ENCODE peak calls at places on chromosomes 4 and X, in ten cellular contexts. Q is NB4, J is upper lobe of left lung, Z is breast epithelium, R is ovary, A is adrenal gland, F is H54, N is GM12892, P is sigmoid colon, C is stomach. D is an unnamed sample.

GRCh38 chrX:107154787-107155620 is 36.4 kb upstream of the RBM41 start:
- DNase-seq in Q (peak), J (no peak), Z (no peak), R (no peak), A (no peak), F (no peak), N (no peak), P (no peak), C (no peak), D (peak)

GRCh38 chrX:50712777-50713176 is 101.2 kb downstream of the SHROOM4 start:
- DNase-seq in Q (no peak), J (no peak), Z (no peak), R (no peak), A (no peak), F (no peak), N (no peak), P (no peak), C (no peak), D (no peak)

GRCh38 chr4:40622913-40623312 is 6.8 kb downstream of the RBM47 start:
- DNase-seq in Q (no peak), J (no peak), Z (no peak), R (no peak), A (no peak), F (no peak), N (no peak), P (no peak), C (peak), D (no peak)

GRCh38 chr4:27276322-27277073 is 415.9 kb downstream of the STIM2 start:
- DNase-seq in Q (no peak), J (no peak), Z (no peak), R (no peak), A (no peak), F (no peak), N (no peak), P (no peak), C (no peak), D (no peak)

GRCh38 chr4:170374770-170375169 is 285.0 kb upstream of the AADAT start:
- DNase-seq in Q (peak), J (no peak), Z (no peak), R (no peak), A (no peak), F (peak), N (peak), P (no peak), C (no peak), D (peak)

GRCh38 chr4:73648478-73648877 is 28.2 kb upstream of the RASSF6 start:
- DNase-seq in Q (no peak), J (no peak), Z (no peak), R (no peak), A (no peak), F (no peak), N (no peak), P (no peak), C (no peak), D (no peak)

GRCh38 chrX:72080150-72080549 is 51.6 kb downstream of the RTL5 start:
- DNase-seq in Q (peak), J (no peak), Z (no peak), R (no peak), A (no peak), F (no peak), N (no peak), P (no peak), C (no peak), D (no peak)

GRCh38 chr4:110197421-110198398 is 705 bp downstream of the ELOVL6 start:
- DNase-seq in Q (peak), J (peak), Z (no peak), R (peak), A (peak), F (peak), N (peak), P (peak), C (no peak), D (peak)

GRCh38 chr4:176780995-176781738 is 11.6 kb downstream of the VEGFC start:
- DNase-seq in Q (no peak), J (no peak), Z (no peak), R (no peak), A (no peak), F (no peak), N (no peak), P (no peak), C (no peak), D (no peak)

GRCh38 chrX:134240209-134240608 is 3.2 kb downstream of the CCDC160 start:
- DNase-seq in Q (no peak), J (no peak), Z (no peak), R (no peak), A (no peak), F (no peak), N (no peak), P (no peak), C (no peak), D (no peak)

GRCh38 chrX:56068274-56068758 is 163.8 kb upstream of the KLF8 start:
- DNase-seq in Q (no peak), J (no peak), Z (no peak), R (no peak), A (no peak), F (no peak), N (no peak), P (no peak), C (no peak), D (no peak)

GRCh38 chr4:10028910-10029309 is 7.6 kb upstream of the SLC2A9 start:
- DNase-seq in Q (no peak), J (no peak), Z (no peak), R (no peak), A (peak), F (no peak), N (no peak), P (no peak), C (no peak), D (no peak)

GRCh38 chr4:14906805-14907204 is 95.5 kb upstream of the CPEB2 start:
- DNase-seq in Q (peak), J (no peak), Z (no peak), R (no peak), A (no peak), F (no peak), N (no peak), P (no peak), C (no peak), D (no peak)

GRCh38 chrX:111410451-111410850 is 1.5 kb downstream of the DCX start:
- DNase-seq in Q (no peak), J (no peak), Z (no peak), R (no peak), A (no peak), F (no peak), N (no peak), P (no peak), C (no peak), D (no peak)

GRCh38 chr4:110231869-110232268 is 33.5 kb upstream of the ELOVL6 start:
- DNase-seq in Q (peak), J (no peak), Z (no peak), R (no peak), A (no peak), F (no peak), N (no peak), P (no peak), C (no peak), D (no peak)

GRCh38 chr4:38664704-38665401 is 854 bp downstream of the KLF3 start:
- DNase-seq in Q (peak), J (peak), Z (peak), R (peak), A (peak), F (no peak), N (no peak), P (peak), C (peak), D (peak)

GRCh38 chr4:38663801-38664703 is at the start of gene KLF3:
- DNase-seq in Q (peak), J (peak), Z (peak), R (peak), A (peak), F (peak), N (peak), P (peak), C (peak), D (peak)

GRCh38 chr4:38660838-38661237 is 3.2 kb upstream of the KLF3 start:
- DNase-seq in Q (no peak), J (no peak), Z (no peak), R (no peak), A (no peak), F (no peak), N (no peak), P (no peak), C (no peak), D (no peak)

GRCh38 chr4:38661371-38661770 is 2.6 kb upstream of the KLF3 start:
- DNase-seq in Q (no peak), J (no peak), Z (no peak), R (no peak), A (no peak), F (no peak), N (no peak), P (no peak), C (no peak), D (no peak)

GRCh38 chr4:38663021-38663800 is 788 bp upstream of the KLF3 start:
- DNase-seq in Q (peak), J (no peak), Z (no peak), R (peak), A (peak), F (no peak), N (peak), P (peak), C (peak), D (peak)
- TF ChIP-seq POLR2A in Q (peak), J (no peak), Z (no peak), R (peak), A (peak), F (peak), N (no peak), P (no peak), C (no peak), D (no peak)

GRCh38 chr4:101348367-101348827 is 1.1 kb upstream of the PPP3CA start:
- DNase-seq in Q (peak), J (no peak), Z (peak), R (no peak), A (no peak), F (no peak), N (peak), P (no peak), C (peak), D (peak)

GRCh38 chr4:101347267-101347556 is at the start of gene PPP3CA:
- DNase-seq in Q (no peak), J (no peak), Z (peak), R (no peak), A (no peak), F (no peak), N (no peak), P (no peak), C (no peak), D (no peak)

GRCh38 chr4:101346312-101346561 is 1.1 kb downstream of the PPP3CA start:
- DNase-seq in Q (peak), J (no peak), Z (peak), R (no peak), A (no peak), F (no peak), N (no peak), P (no peak), C (no peak), D (no peak)

GRCh38 chr4:101346562-101347266 is 612 bp downstream of the PPP3CA start:
- DNase-seq in Q (no peak), J (peak), Z (peak), R (peak), A (peak), F (peak), N (peak), P (peak), C (peak), D (peak)

DNA sequence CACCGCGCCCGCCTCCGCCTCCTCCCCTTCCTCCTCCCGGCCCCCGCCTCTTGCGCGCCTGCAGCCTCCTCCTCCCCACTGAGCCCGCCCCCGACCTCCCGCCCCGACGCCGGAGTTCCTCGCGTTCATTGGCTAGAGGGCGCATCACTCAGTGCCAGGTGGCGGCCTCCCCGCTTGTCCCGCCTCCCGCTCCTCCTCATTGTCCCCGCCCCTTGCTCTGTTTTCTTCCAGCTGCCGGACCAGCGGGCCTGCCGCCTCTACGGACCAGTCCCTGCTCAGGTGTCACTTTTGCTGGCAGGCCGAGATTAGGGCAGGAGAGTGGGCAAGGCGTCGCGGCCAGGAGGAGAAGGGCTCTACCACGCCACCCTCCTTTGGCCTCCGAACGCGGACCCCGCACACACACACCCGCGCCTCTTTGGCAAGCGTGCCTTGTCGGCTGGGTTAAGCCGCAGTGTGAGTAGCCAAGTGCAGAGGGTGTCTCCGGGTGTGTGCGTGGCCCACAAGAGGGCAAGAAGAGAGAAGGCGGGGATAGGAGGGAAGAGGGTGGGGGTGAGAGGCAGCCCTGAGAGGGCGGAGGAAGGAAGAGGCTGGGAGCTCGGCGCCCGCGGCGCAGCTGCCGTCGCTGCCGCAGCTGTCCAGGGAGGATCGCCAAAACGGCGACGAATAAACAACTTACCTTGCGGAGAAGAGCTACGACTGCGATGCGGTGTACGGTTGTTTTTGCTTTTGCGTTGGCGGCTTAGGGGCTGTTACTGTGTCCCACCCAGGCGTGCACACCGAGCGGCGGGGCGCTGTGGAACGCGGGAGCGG is 436 bp upstream of the PPP3CA start:
- DNase-seq in Q (peak), J (peak), Z (peak), R (peak), A (peak), F (peak), N (peak), P (peak), C (peak), D (peak)
- TF ChIP-seq POLR2A in Q (peak), J (peak), Z (peak), R (peak), A (peak), F (peak), N (peak), P (peak), C (no peak), D (peak)

DNA sequence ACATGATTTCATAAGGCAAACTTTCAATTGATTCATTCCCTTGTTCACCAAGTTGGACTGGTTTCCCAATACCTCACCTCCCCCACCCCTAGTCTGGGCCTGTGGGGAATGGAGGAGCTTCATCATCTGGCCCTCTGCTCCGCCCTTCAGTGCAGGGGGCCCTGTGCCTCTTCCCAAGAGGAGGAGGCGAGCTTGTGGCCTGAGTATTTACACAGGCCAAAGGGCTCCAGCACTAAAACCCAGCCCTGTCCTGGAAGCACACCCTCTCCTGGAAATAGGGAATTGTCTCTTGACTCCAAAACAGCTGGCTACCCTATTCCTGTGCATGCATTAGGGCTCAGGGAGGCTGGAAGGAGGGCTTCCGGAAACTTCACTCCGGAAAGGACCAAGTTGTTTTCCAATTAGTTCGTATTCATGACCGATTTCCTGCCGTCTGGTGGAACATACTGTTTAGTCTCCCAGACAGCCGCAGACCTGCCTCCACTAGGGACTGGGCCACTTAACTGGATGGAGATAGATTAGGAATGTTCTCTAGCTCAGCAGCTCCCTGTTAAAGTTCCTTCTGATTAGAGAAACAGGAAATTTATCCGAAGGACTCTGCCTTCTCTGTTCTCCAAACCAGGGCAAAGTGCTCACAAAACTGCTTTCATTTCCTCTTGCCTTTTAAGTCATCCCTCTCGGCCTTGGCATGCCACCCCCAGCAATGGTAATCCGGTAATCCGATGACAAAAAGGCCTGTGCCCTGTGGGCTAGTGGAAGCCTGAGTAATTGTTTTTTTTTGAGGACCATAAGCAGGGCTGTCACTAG is 5.8 kb downstream of the SRPX2 start:
- DNase-seq in Q (peak), J (no peak), Z (peak), R (peak), A (peak), F (no peak), N (no peak), P (peak), C (no peak), D (no peak)
- TF ChIP-seq POLR2A in Q (no peak), J (no peak), Z (no peak), R (no peak), A (no peak), F (no peak), N (no peak), P (no peak), C (no peak), D (no peak)

GRCh38 chrX:47217121-47217851 is 1.2 kb upstream of the CDK16 start:
- DNase-seq in Q (peak), J (peak), Z (peak), R (no peak), A (peak), F (no peak), N (no peak), P (peak), C (no peak), D (peak)

GRCh38 chrX:47221756-47222155 is 3.3 kb downstream of the CDK16 start:
- DNase-seq in Q (no peak), J (no peak), Z (no peak), R (no peak), A (peak), F (no peak), N (no peak), P (no peak), C (no peak), D (no peak)

GRCh38 chrX:47217852-47218279 is 615 bp upstream of the CDK16 start:
- DNase-seq in Q (peak), J (no peak), Z (peak), R (peak), A (peak), F (peak), N (peak), P (peak), C (peak), D (peak)

GRCh38 chrX:47218280-47218919 is at the start of gene CDK16:
- DNase-seq in Q (peak), J (peak), Z (peak), R (peak), A (peak), F (peak), N (peak), P (peak), C (peak), D (peak)

GRCh38 chrX:47218920-47219815 is 687 bp downstream of the CDK16 start:
- DNase-seq in Q (peak), J (peak), Z (peak), R (peak), A (peak), F (no peak), N (peak), P (peak), C (no peak), D (peak)
- TF ChIP-seq POLR2A in Q (no peak), J (no peak), Z (no peak), R (no peak), A (no peak), F (no peak), N (no peak), P (no peak), C (no peak), D (peak)

GRCh38 chr4:39044364-39044946 is 12.2 kb upstream of the TMEM156 start:
- DNase-seq in Q (peak), J (peak), Z (peak), R (peak), A (peak), F (peak), N (peak), P (peak), C (peak), D (peak)
- TF ChIP-seq POLR2A in Q (no peak), J (no peak), Z (no peak), R (no peak), A (no peak), F (peak), N (peak), P (no peak), C (no peak), D (no peak)

GRCh38 chr4:7379719-7380118 is 55.0 kb downstream of the PSAPL1 start:
- DNase-seq in Q (no peak), J (no peak), Z (no peak), R (no peak), A (no peak), F (no peak), N (no peak), P (no peak), C (no peak), D (no peak)
- TF ChIP-seq POLR2A in Q (no peak), J (no peak), Z (no peak), R (no peak), A (no peak), F (no peak), N (no peak), P (no peak), C (no peak), D (no peak)

DNA sequence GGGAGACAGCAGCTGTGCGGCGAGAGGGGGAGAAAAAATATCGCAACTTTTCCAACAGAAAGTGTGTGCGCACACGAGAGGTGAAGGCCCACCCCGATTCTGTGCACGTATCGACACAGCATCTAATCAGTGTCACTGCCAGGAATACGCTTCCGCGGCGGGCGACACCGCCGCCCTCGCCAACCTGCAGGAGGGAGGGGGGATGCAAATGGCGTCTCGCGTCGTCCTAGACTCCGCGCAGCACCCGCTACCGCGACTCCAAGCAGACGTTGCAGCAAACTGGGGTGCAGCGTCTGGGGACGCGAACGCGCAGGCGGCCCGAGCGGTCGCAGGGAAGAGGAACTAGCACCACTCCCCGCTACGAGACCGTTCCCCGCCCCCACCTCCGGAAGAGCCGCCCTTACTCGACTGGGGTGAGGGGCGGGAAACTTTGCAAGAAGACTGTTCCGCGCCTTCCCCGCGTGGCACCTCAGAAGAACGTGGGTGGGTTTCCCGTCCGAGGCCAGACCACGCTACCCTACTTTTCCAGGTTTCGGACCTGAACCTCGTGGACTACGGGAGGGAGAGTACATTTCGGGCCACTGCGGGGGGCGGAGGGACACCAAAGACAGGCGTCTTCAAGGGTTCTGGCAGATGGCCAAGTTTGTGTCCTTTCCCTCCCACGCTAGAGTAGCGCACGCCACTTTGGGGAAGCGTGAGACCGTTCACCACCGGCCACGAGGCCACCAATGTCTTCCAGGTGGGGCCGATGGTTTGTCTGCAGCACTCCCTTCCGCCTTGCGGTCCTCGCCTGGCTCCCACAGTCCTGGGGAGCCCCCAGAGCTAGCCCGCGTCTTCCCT is 77.9 kb upstream of the BCOR start:
- DNase-seq in Q (peak), J (peak), Z (no peak), R (peak), A (peak), F (no peak), N (no peak), P (peak), C (peak), D (peak)
- TF ChIP-seq POLR2A in Q (peak), J (no peak), Z (no peak), R (peak), A (peak), F (peak), N (peak), P (no peak), C (no peak), D (peak)

GRCh38 chr4:2762048-2762447 is 5.9 kb upstream of the TNIP2 start:
- DNase-seq in Q (no peak), J (no peak), Z (no peak), R (no peak), A (no peak), F (no peak), N (no peak), P (peak), C (no peak), D (no peak)
- TF ChIP-seq POLR2A in Q (no peak), J (no peak), Z (no peak), R (no peak), A (no peak), F (no peak), N (no peak), P (no peak), C (no peak), D (no peak)

GRCh38 chrX:40083120-40083978 is 14.4 kb downstream of the BCOR start:
- DNase-seq in Q (peak), J (peak), Z (no peak), R (peak), A (no peak), F (no peak), N (peak), P (no peak), C (peak), D (peak)
- TF ChIP-seq POLR2A in Q (no peak), J (no peak), Z (no peak), R (no peak), A (no peak), F (no peak), N (no peak), P (no peak), C (no peak), D (no peak)